ENCODE peak calls at places on chromosomes 7 and 10, in nine cellular contexts. One of them, this sample, is unnamed.
A peak's percentile ranks its signal among the peaks of the same experiment; 100 is the strongest.

GRCh38 chr10:33066558-33067236 is 108.7 kb upstream of the ITGB1 start:
- DNase-seq in Karpas-422: no peak
- DNase-seq in hepatocyte: peak; percentile 20
- DNase-seq in HCT116: no peak
- DNase-seq in GM23248: peak; percentile 78
- DNase-seq in GM23338: peak; percentile 48
- DNase-seq in PC-9: no peak
- DNase-seq in SK-N-SH: no peak
- DNase-seq in PC-3: peak; percentile 25
- DNase-seq in this sample: no peak

GRCh38 chr10:43134126-43134905 is 3.9 kb upstream of the CSGALNACT2 start:
- DNase-seq in GM23248: no peak
- DNase-seq in GM23338: no peak
- DNase-seq in SK-N-SH: no peak
- DNase-seq in HCT116: no peak
- DNase-seq in hepatocyte: no peak
- DNase-seq in Karpas-422: no peak
- DNase-seq in PC-3: peak; percentile 72
- DNase-seq in PC-9: peak; percentile 50
- DNase-seq in this sample: no peak

GRCh38 chr7:211715-212058 is 19.3 kb downstream of the FAM20C start:
- DNase-seq in HCT116: no peak
- DNase-seq in SK-N-SH: no peak
- DNase-seq in GM23248: no peak
- DNase-seq in PC-9: no peak
- DNase-seq in GM23338: no peak
- DNase-seq in Karpas-422: no peak
- DNase-seq in hepatocyte: no peak
- DNase-seq in PC-3: no peak
- DNase-seq in this sample: no peak

GRCh38 chr10:97676770-97677581 is 10.1 kb downstream of the AVPI1 start:
- DNase-seq in PC-3: peak; percentile 51
- DNase-seq in Karpas-422: peak; percentile 64
- DNase-seq in PC-9: peak; percentile 53
- DNase-seq in GM23338: peak; percentile 75
- DNase-seq in hepatocyte: peak; percentile 78
- DNase-seq in SK-N-SH: peak; percentile 82
- DNase-seq in HCT116: no peak
- DNase-seq in GM23248: peak; percentile 69
- DNase-seq in this sample: peak; percentile 39

GRCh38 chr10:71233491-71233892 is 21.1 kb downstream of the UNC5B start:
- DNase-seq in GM23338: no peak
- DNase-seq in SK-N-SH: peak; percentile 65
- DNase-seq in hepatocyte: no peak
- DNase-seq in PC-9: no peak
- DNase-seq in GM23248: no peak
- DNase-seq in Karpas-422: no peak
- DNase-seq in HCT116: no peak
- DNase-seq in PC-3: no peak
- DNase-seq in this sample: no peak

GRCh38 chr10:47384148-47384921 is at the start of gene ZNF488:
- DNase-seq in SK-N-SH: peak; percentile 98
- DNase-seq in Karpas-422: peak; percentile 89
- DNase-seq in PC-3: peak; percentile 86
- DNase-seq in GM23338: peak; percentile 88
- DNase-seq in GM23248: peak; percentile 86
- DNase-seq in hepatocyte: peak; percentile 94
- DNase-seq in PC-9: peak; percentile 83
- DNase-seq in HCT116: peak; percentile 63
- DNase-seq in this sample: peak; percentile 87

GRCh38 chr10:1109795-1110673 is 53.8 kb downstream of the WDR37 start:
- DNase-seq in GM23248: peak; percentile 70
- DNase-seq in HCT116: peak; percentile 58
- DNase-seq in SK-N-SH: peak; percentile 88
- DNase-seq in PC-9: peak; percentile 46
- DNase-seq in Karpas-422: peak; percentile 73
- DNase-seq in hepatocyte: peak; percentile 84
- DNase-seq in PC-3: peak; percentile 76
- DNase-seq in GM23338: peak; percentile 92
- DNase-seq in this sample: peak; percentile 9

GRCh38 chr10:43259248-43259980 is 7.5 kb downstream of the RASGEF1A start:
- DNase-seq in GM23248: no peak
- DNase-seq in hepatocyte: no peak
- DNase-seq in GM23338: no peak
- DNase-seq in Karpas-422: peak; percentile 35
- DNase-seq in HCT116: no peak
- DNase-seq in PC-9: no peak
- DNase-seq in PC-3: no peak
- DNase-seq in SK-N-SH: peak; percentile 25
- DNase-seq in this sample: no peak

GRCh38 chr10:63759335-63759734 is 238.1 kb downstream of the REEP3 start:
- DNase-seq in SK-N-SH: no peak
- DNase-seq in hepatocyte: no peak
- DNase-seq in PC-9: no peak
- DNase-seq in PC-3: no peak
- DNase-seq in HCT116: no peak
- DNase-seq in GM23248: no peak
- DNase-seq in GM23338: no peak
- DNase-seq in Karpas-422: no peak
- DNase-seq in this sample: no peak
- H3K9me2 ChIP-seq in SK-N-SH: no peaks in the 10 kb centered on the region
- H3K9me2 ChIP-seq in hepatocyte: no peaks in the 10 kb centered on the region
- H3K9me2 ChIP-seq in PC-9: peaks cover 6% of the 10 kb centered on the region
- H3K9me2 ChIP-seq in PC-3: no peaks in the 10 kb centered on the region
- H3K9me2 ChIP-seq in HCT116: no peaks in the 10 kb centered on the region
- H3K9me2 ChIP-seq in GM23248: no peaks in the 10 kb centered on the region
- H3K9me2 ChIP-seq in GM23338: no peaks in the 10 kb centered on the region
- H3K9me2 ChIP-seq in Karpas-422: no peaks in the 10 kb centered on the region
- H3K9me2 ChIP-seq in this sample: no peaks in the 10 kb centered on the region

DNA sequence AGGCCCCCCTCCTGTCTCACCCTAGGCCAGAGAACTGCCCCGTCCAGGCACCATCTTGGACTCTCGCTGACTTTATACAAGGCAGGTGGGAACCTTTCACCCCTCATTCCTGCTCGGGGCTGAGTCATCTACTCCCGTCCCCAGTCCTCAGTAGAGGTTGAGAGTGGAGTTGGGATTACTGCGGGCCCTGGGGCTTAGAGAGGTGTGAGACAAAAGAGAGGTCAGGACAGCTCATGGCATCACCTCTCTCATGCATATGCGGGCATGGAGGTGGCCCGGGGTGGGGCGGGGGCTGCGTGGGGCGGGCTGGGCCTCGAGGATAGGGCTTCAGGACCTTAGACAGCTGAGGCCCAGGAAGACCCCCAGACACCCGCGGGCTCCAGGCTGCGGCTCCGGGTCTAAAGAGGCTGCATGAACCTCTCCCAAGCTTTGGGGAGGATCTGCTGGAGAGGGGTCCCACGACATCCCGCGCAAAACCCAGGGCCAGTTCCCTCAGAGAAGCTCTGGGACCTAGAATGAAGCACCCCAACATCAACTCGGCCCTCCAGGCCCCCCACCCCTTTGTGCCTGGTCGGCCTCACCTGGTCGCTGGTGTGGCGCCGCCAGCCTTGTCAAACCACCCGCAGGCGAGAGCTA is 319 bp downstream of the PDZD7 start:
- DNase-seq in GM23338: peak; percentile 57
- DNase-seq in PC-3: peak; percentile 25
- DNase-seq in SK-N-SH: peak; percentile 53
- DNase-seq in PC-9: peak; percentile 58
- DNase-seq in hepatocyte: no peak
- DNase-seq in GM23248: no peak
- DNase-seq in Karpas-422: no peak
- DNase-seq in HCT116: no peak
- DNase-seq in this sample: no peak
- H3K27me3 ChIP-seq in GM23338: peaks cover 60% of the 10 kb centered on the region
- H3K27me3 ChIP-seq in PC-3: no peaks in the 10 kb centered on the region
- H3K27me3 ChIP-seq in SK-N-SH: no peaks in the 10 kb centered on the region
- H3K27me3 ChIP-seq in PC-9: no peaks in the 10 kb centered on the region
- H3K27me3 ChIP-seq in hepatocyte: no peaks in the 10 kb centered on the region
- H3K27me3 ChIP-seq in GM23248: no peaks in the 10 kb centered on the region
- H3K27me3 ChIP-seq in Karpas-422: no peaks in the 10 kb centered on the region
- H3K27me3 ChIP-seq in HCT116: no peaks in the 10 kb centered on the region
- H3K27me3 ChIP-seq in this sample: peaks cover 72% of the 10 kb centered on the region

GRCh38 chr7:157355784-157356511 is 19.1 kb downstream of the DNAJB6 start:
- DNase-seq in PC-3: peak; percentile 43
- DNase-seq in SK-N-SH: peak; percentile 68
- DNase-seq in Karpas-422: no peak
- DNase-seq in hepatocyte: no peak
- DNase-seq in GM23338: no peak
- DNase-seq in HCT116: no peak
- DNase-seq in PC-9: peak; percentile 69
- DNase-seq in GM23248: peak; percentile 80
- DNase-seq in this sample: no peak

GRCh38 chr7:157358753-157359096 is 21.9 kb downstream of the DNAJB6 start:
- DNase-seq in SK-N-SH: no peak
- DNase-seq in PC-3: no peak
- DNase-seq in PC-9: no peak
- DNase-seq in Karpas-422: no peak
- DNase-seq in hepatocyte: no peak
- DNase-seq in GM23338: no peak
- DNase-seq in GM23248: no peak
- DNase-seq in HCT116: no peak
- DNase-seq in this sample: no peak

GRCh38 chr7:157357129-157358040 is 20.6 kb downstream of the DNAJB6 start:
- DNase-seq in SK-N-SH: no peak
- DNase-seq in PC-9: no peak
- DNase-seq in hepatocyte: no peak
- DNase-seq in GM23248: no peak
- DNase-seq in PC-3: no peak
- DNase-seq in HCT116: no peak
- DNase-seq in Karpas-422: no peak
- DNase-seq in GM23338: no peak
- DNase-seq in this sample: no peak

GRCh38 chr7:157359581-157359980 is 22.8 kb downstream of the DNAJB6 start:
- DNase-seq in hepatocyte: no peak
- DNase-seq in PC-3: no peak
- DNase-seq in HCT116: no peak
- DNase-seq in GM23248: no peak
- DNase-seq in PC-9: no peak
- DNase-seq in SK-N-SH: no peak
- DNase-seq in GM23338: no peak
- DNase-seq in Karpas-422: no peak
- DNase-seq in this sample: no peak

DNA sequence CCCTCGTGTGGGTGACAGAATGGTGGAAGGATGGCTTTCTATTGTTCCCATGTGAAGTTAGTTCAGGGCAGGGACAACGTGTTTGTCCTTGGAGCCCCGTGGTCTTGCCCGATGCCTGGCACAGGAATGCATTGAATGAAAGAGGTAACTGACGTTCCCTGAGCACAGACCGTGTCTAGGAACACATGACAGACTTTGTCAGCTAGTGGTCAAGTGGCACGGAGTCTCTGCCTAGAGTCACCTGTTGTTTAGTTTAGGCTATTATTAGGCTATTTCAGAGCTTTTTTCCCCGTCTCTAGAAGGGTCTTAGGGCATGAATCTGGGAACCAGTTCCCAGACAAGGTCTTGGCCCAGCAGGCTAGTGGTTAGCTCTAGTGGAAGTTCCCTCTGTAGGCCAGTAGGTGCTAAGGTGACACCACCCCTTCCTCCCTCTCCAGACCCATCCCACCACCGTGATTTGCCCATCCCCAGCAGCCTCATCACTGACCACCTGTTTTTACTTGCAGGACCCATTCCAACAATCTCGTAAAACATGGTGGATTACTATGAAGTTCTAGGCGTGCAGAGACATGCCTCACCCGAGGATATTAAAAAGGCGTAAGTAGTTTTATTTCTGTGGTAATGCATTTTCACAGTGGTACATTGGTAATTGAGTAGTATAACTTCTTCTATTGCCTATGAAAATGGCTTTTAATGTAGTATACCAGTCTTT is 21.4 kb downstream of the DNAJB6 start:
- DNase-seq in SK-N-SH: no peak
- DNase-seq in hepatocyte: no peak
- DNase-seq in GM23338: no peak
- DNase-seq in Karpas-422: no peak
- DNase-seq in HCT116: no peak
- DNase-seq in PC-9: no peak
- DNase-seq in GM23248: no peak
- DNase-seq in PC-3: no peak
- DNase-seq in this sample: no peak
- H3K4me1 ChIP-seq in SK-N-SH: peaks cover 13% of the 10 kb centered on the region
- H3K4me1 ChIP-seq in hepatocyte: peaks cover 6% of the 10 kb centered on the region
- H3K4me1 ChIP-seq in GM23338: peaks cover 72% of the 10 kb centered on the region
- H3K4me1 ChIP-seq in Karpas-422: no peaks in the 10 kb centered on the region
- H3K4me1 ChIP-seq in HCT116: peaks cover 12% of the 10 kb centered on the region
- H3K4me1 ChIP-seq in PC-9: peaks cover 31% of the 10 kb centered on the region
- H3K4me1 ChIP-seq in GM23248: peaks cover 24% of the 10 kb centered on the region
- H3K4me1 ChIP-seq in PC-3: peaks cover 10% of the 10 kb centered on the region
- H3K4me1 ChIP-seq in this sample: no peaks in the 10 kb centered on the region

GRCh38 chr10:126205482-126206210 is 182.6 kb downstream of the ADAM12 start:
- DNase-seq in PC-9: no peak
- DNase-seq in HCT116: no peak
- DNase-seq in Karpas-422: no peak
- DNase-seq in GM23248: no peak
- DNase-seq in SK-N-SH: no peak
- DNase-seq in PC-3: no peak
- DNase-seq in hepatocyte: no peak
- DNase-seq in GM23338: no peak
- DNase-seq in this sample: no peak

GRCh38 chr10:126207313-126207771 is 180.9 kb downstream of the ADAM12 start:
- DNase-seq in HCT116: no peak
- DNase-seq in GM23338: no peak
- DNase-seq in SK-N-SH: no peak
- DNase-seq in PC-9: no peak
- DNase-seq in GM23248: peak; percentile 58
- DNase-seq in PC-3: no peak
- DNase-seq in hepatocyte: no peak
- DNase-seq in Karpas-422: no peak
- DNase-seq in this sample: no peak

GRCh38 chr10:126210051-126210651 is 178.1 kb downstream of the ADAM12 start:
- DNase-seq in PC-9: no peak
- DNase-seq in GM23248: no peak
- DNase-seq in GM23338: no peak
- DNase-seq in SK-N-SH: no peak
- DNase-seq in Karpas-422: no peak
- DNase-seq in hepatocyte: no peak
- DNase-seq in HCT116: no peak
- DNase-seq in PC-3: no peak
- DNase-seq in this sample: no peak

GRCh38 chr10:126212653-126213052 is 175.6 kb downstream of the ADAM12 start:
- DNase-seq in Karpas-422: no peak
- DNase-seq in PC-3: no peak
- DNase-seq in SK-N-SH: no peak
- DNase-seq in hepatocyte: no peak
- DNase-seq in HCT116: no peak
- DNase-seq in GM23338: no peak
- DNase-seq in GM23248: no peak
- DNase-seq in PC-9: no peak
- DNase-seq in this sample: no peak

DNA sequence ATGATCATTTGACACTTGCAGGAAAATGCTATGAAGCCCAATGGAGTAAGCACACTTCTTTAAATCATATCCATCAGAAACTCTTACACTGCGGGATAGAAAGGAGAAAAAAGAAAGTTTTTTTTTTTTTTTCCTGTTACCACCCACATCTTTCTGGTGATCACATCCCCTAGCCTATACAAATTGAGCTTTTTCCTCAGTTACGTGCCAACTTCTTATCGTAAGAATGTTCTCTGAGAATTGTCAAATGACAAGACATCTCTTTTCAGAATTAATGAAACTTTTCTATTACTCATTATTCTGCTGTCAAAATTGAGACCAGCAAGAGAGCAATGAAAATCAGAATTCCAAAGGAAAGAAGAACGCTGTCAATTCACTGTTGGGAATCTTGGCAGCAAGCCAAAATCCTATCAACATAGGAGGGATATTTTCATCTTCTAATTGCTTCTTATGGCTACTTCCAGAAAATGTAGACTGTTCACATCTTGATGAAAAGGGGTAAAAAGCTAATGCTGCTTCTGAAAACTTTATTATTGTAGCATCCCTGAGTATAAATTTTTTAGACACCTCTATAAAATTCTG is 179.4 kb downstream of the ADAM12 start:
- DNase-seq in PC-9: no peak
- DNase-seq in PC-3: no peak
- DNase-seq in GM23248: no peak
- DNase-seq in SK-N-SH: no peak
- DNase-seq in GM23338: no peak
- DNase-seq in Karpas-422: no peak
- DNase-seq in HCT116: no peak
- DNase-seq in hepatocyte: no peak
- DNase-seq in this sample: no peak
- H3K9me2 ChIP-seq in PC-9: no peaks in the 10 kb centered on the region
- H3K9me2 ChIP-seq in PC-3: no peaks in the 10 kb centered on the region
- H3K9me2 ChIP-seq in GM23248: no peaks in the 10 kb centered on the region
- H3K9me2 ChIP-seq in SK-N-SH: no peaks in the 10 kb centered on the region
- H3K9me2 ChIP-seq in GM23338: peaks cover 14% of the 10 kb centered on the region
- H3K9me2 ChIP-seq in Karpas-422: no peaks in the 10 kb centered on the region
- H3K9me2 ChIP-seq in HCT116: no peaks in the 10 kb centered on the region
- H3K9me2 ChIP-seq in hepatocyte: no peaks in the 10 kb centered on the region
- H3K9me2 ChIP-seq in this sample: no peaks in the 10 kb centered on the region

This sample was measured in MM.1S.